ENCODE peak calls at places on chromosomes 1 and 21, in eight cellular contexts. Z, E, L, M, I, Q, K and V are unnamed samples.

GRCh38 chr1:24203404-24203803 is 16.3 kb upstream of the IFNLR1 start:
- DNase-seq in M (no peak), Z (no peak), E (no peak), I (no peak), L (no peak), Q (no peak), K (no peak), V (no peak)

GRCh38 chr1:233112184-233113008 is 162.0 kb downstream of the NTPCR start:
- DNase-seq in M (no peak), I (no peak), Z (no peak), L (no peak), Q (no peak), K (no peak), E (no peak), V (peak; percentile 50)

GRCh38 chr1:163069142-163069541 is at the start of gene RGS4:
- DNase-seq in Q (peak; percentile 53), L (peak; percentile 51), I (peak; percentile 97), E (no peak), M (peak; percentile 75), K (peak; percentile 18), Z (peak; percentile 66), V (peak; percentile 91)

GRCh38 chr1:18010945-18011344 is 96.7 kb upstream of the IGSF21 start:
- DNase-seq in K (no peak), Z (no peak), M (no peak), I (no peak), E (no peak), L (no peak), Q (no peak), V (no peak)

GRCh38 chr1:96878640-96879039 is 157.1 kb downstream of the PTBP2 start:
- DNase-seq in L (no peak), I (no peak), Z (no peak), K (no peak), Q (no peak), E (no peak), M (no peak), V (no peak)

GRCh38 chr1:246160905-246161304 is 346.2 kb downstream of the SMYD3 start:
- DNase-seq in Q (no peak), L (no peak), Z (no peak), E (no peak), I (no peak), M (no peak), K (no peak), V (no peak)

GRCh38 chr1:109239580-109240068 is 9.7 kb upstream of the CELSR2 start:
- DNase-seq in I (peak; percentile 38), L (no peak), Z (no peak), Q (no peak), E (no peak), K (no peak), M (no peak), V (peak; percentile 45)

GRCh38 chr21:26852422-26852821 is 7.2 kb upstream of the ADAMTS1 start:
- DNase-seq in I (no peak), E (no peak), M (no peak), Q (no peak), K (no peak), Z (no peak), L (no peak), V (no peak)

DNA sequence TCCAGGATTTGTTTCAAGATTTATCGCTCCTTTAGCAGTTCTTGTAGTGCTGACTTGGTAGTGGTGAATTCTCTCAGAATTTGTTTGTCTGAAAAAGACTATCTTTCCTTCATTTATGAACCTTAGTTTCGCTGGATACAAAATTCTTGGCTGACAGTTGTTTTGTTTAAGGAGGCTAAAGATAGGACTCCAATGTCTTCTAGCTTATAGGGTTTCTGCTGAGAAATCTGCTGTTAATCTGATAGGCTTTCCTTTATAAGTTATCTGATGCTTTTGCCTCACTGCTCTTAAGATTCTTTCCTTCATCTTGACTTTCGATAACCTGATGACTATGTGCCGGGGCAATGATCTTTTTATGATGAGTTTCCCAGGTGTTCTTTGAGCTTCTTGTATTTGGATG is 28.9 kb downstream of the RPAP2 start:
- DNase-seq in L (no peak), M (no peak), Q (no peak), E (no peak), K (no peak), Z (no peak), I (no peak), V (no peak)
- H3K4me3 ChIP-seq in L (no peak overlapping the region), M (no peak overlapping the region), Q (no peak overlapping the region), E (no peak overlapping the region), K (no peak overlapping the region), Z (no peak overlapping the region), I (no peak overlapping the region), V (no peak overlapping the region)

GRCh38 chr1:71343686-71344416 is 263.0 kb upstream of the ZRANB2 start:
- DNase-seq in Z (no peak), L (no peak), I (no peak), K (no peak), Q (no peak), M (no peak), E (no peak), V (no peak)
- TF ChIP-seq CTCF in Z (no peak), L (no peak), I (peak; percentile 25), K (no peak), Q (no peak), M (peak; percentile 12), E (no peak), V (peak; percentile 23)

GRCh38 chr1:98210563-98210962 is 289.7 kb upstream of the DPYD start:
- DNase-seq in L (no peak), E (no peak), K (no peak), Z (no peak), I (no peak), M (no peak), Q (no peak), V (no peak)
- H3K4me3 ChIP-seq in L (no peak overlapping the region), E (no peak overlapping the region), K (no peak overlapping the region), Z (no peak overlapping the region), I (no peak overlapping the region), M (no peak overlapping the region), Q (no peak overlapping the region), V (no peak overlapping the region)

GRCh38 chr21:22136770-22137169 is 1138.6 kb downstream of the NCAM2 start:
- DNase-seq in M (no peak), K (no peak), I (no peak), L (no peak), Z (no peak), Q (no peak), E (no peak), V (no peak)
- TF ChIP-seq CTCF in M (no peak), K (no peak), I (no peak), L (no peak), Z (no peak), Q (no peak), E (no peak), V (no peak)

GRCh38 chr1:150141452-150141851 is 8.3 kb upstream of the PLEKHO1 start:
- DNase-seq in E (no peak), I (no peak), Z (no peak), Q (no peak), M (no peak), L (no peak), K (no peak), V (no peak)

GRCh38 chr1:150142083-150142482 is 7.6 kb upstream of the PLEKHO1 start:
- DNase-seq in M (no peak), Z (no peak), I (no peak), K (no peak), L (no peak), Q (no peak), E (no peak), V (no peak)

GRCh38 chr1:150148834-150149489 is 754 bp upstream of the PLEKHO1 start:
- DNase-seq in M (no peak), K (no peak), L (no peak), E (no peak), Q (no peak), Z (no peak), I (no peak), V (no peak)

GRCh38 chr1:150146853-150147542 is 2.7 kb upstream of the PLEKHO1 start:
- DNase-seq in Z (no peak), E (no peak), Q (no peak), M (no peak), I (no peak), K (no peak), L (no peak), V (no peak)

DNA sequence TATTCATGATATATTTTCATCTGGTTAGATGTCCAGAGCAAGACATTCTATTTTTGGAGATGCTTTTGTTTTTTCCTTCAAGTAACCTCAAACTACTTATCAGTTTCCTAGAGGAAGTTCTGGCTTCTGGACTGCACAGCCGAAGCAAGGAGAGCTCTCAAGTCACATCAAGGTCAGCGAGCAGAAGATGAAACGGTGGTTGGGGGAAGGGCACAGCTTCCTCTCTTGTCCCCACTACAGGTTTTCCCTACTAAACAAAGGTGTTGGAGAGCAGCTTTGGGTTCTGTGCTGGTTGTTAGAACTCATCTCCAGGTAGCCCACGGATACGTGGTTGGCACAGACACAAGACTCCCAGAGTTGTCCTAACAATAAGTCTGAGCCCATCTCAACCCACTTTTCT is 5.1 kb upstream of the PLEKHO1 start:
- DNase-seq in I (no peak), L (no peak), E (no peak), M (no peak), K (no peak), Q (no peak), Z (no peak), V (no peak)
- H3K4me3 ChIP-seq in I (no peak overlapping the region), L (no peak overlapping the region), E (no peak overlapping the region), M (no peak overlapping the region), K (no peak overlapping the region), Q (no peak overlapping the region), Z (no peak overlapping the region), V (no peak overlapping the region)

GRCh38 chr1:7879228-7879627 is 26.4 kb upstream of the UTS2 start:
- DNase-seq in K (no peak), L (no peak), M (no peak), Q (no peak), Z (no peak), I (no peak), E (no peak), V (no peak)
- TF ChIP-seq CTCF in K (no peak), L (no peak), M (no peak), Q (no peak), Z (no peak), I (no peak), E (no peak), V (no peak)